ENCODE peak calls at places on chromosomes 11 and 22, in four cellular contexts. W is body of pancreas, T is GM12865, B is OCI-LY7. Q is an unnamed sample.

GRCh38 chr11:12205330-12205729 is 94.9 kb downstream of the MICAL2 start:
- DNase-seq in B (no peak), T (no peak), W (no peak), Q (no peak)

GRCh38 chr22:32991353-32992115 is 66.6 kb downstream of the SYN3 start:
- DNase-seq in B (no peak), W (no peak), T (no peak), Q (no peak)

GRCh38 chr22:36916034-36916433 is 2.6 kb downstream of the CSF2RB start:
- DNase-seq in T (no peak), B (no peak), W (no peak), Q (no peak)

GRCh38 chr11:111259871-111260270 is 14.3 kb downstream of the POU2AF2 start:
- DNase-seq in W (no peak), T (no peak), B (no peak), Q (no peak)

GRCh38 chr11:86475027-86475426 is 100.3 kb downstream of the CCDC81 start:
- DNase-seq in T (no peak), W (no peak), B (no peak), Q (no peak)

GRCh38 chr11:108733479-108734116 is 68.7 kb downstream of the DDX10 start:
- DNase-seq in B (no peak), W (no peak), T (peak; percentile 91), Q (peak; percentile 78)

GRCh38 chr22:22851969-22852368 is 35.6 kb upstream of the IGLL5 start:
- DNase-seq in B (no peak), W (no peak), T (no peak), Q (no peak)

GRCh38 chr11:121291319-121291718 is 1.3 kb upstream of the SC5D start:
- DNase-seq in B (no peak), T (no peak), W (no peak), Q (no peak)

GRCh38 chr22:29393019-29393608 is 4.7 kb upstream of the AP1B1 start:
- DNase-seq in W (no peak), T (no peak), B (peak; percentile 37), Q (no peak)

GRCh38 chr22:41501209-41501608 is 32.3 kb downstream of the ACO2 start:
- DNase-seq in T (peak; percentile 63), B (peak; percentile 51), W (no peak), Q (no peak)

GRCh38 chr11:134557571-134558257 is 145.7 kb upstream of the B3GAT1 start:
- DNase-seq in B (no peak), W (no peak), T (no peak), Q (no peak)

GRCh38 chr11:57798905-57799559 is 37.4 kb downstream of the CTNND1 start:
- DNase-seq in W (peak; percentile 77), T (no peak), B (no peak), Q (no peak)

GRCh38 chr22:42697542-42698013 is 23.1 kb downstream of the A4GALT start:
- DNase-seq in W (peak; percentile 75), T (no peak), B (no peak), Q (no peak)

GRCh38 chr11:128095459-128096096 is 491.8 kb downstream of the ETS1 start:
- DNase-seq in T (no peak), W (no peak), B (peak; percentile 3), Q (no peak)

GRCh38 chr11:129853508-129854228 is 38.0 kb downstream of the TMEM45B start:
- DNase-seq in T (peak; percentile 23), W (peak; percentile 85), B (peak; percentile 52), Q (no peak)

GRCh38 chr11:67503119-67504022 is 1.8 kb downstream of the PITPNM1 start:
- DNase-seq in W (no peak), T (no peak), B (no peak), Q (no peak)

GRCh38 chr11:91394718-91395414 is 829.8 kb upstream of the FAT3 start:
- DNase-seq in B (no peak), W (peak; percentile 28), T (no peak), Q (no peak)

GRCh38 chr11:57248780-57249383 is 11.8 kb upstream of the APLNR start:
- DNase-seq in W (peak; percentile 32), B (peak; percentile 49), T (peak; percentile 44), Q (no peak)

GRCh38 chr11:46674463-46675287 is 25.7 kb downstream of the ARHGAP1 start:
- DNase-seq in B (peak; percentile 50), T (no peak), W (no peak), Q (no peak)

GRCh38 chr11:119323532-119324033 is 6.7 kb upstream of the MCAM start:
- DNase-seq in W (peak; percentile 83), B (peak; percentile 70), T (peak; percentile 79), Q (no peak)

GRCh38 chr22:33969052-33969451 is 48.8 kb upstream of the LARGE1 start:
- DNase-seq in W (no peak), T (no peak), B (no peak), Q (no peak)

GRCh38 chr11:99015634-99016454 is 4.9 kb upstream of the CNTN5 start:
- DNase-seq in T (peak; percentile 55), B (peak; percentile 58), W (no peak), Q (peak; percentile 10)

GRCh38 chr11:58286249-58286648 is 18.2 kb upstream of the OR10W1 start:
- DNase-seq in B (peak; percentile 39), T (peak; percentile 42), W (no peak), Q (no peak)

GRCh38 chr11:441418-442274 is at the start of gene ANO9:
- DNase-seq in B (peak; percentile 71), T (peak; percentile 80), W (peak; percentile 83), Q (no peak)

GRCh38 chr11:77233011-77233410 is 68.5 kb downstream of the GDPD4 start:
- DNase-seq in B (no peak), W (no peak), T (no peak), Q (no peak)

GRCh38 chr22:22348127-22348814 is 103.7 kb downstream of the VPREB1 start:
- DNase-seq in W (no peak), T (peak; percentile 61), B (peak; percentile 75), Q (no peak)

GRCh38 chr11:78660451-78660850 is 85.8 kb upstream of the NARS2 start:
- DNase-seq in T (no peak), W (no peak), B (no peak), Q (no peak)

GRCh38 chr11:110123003-110123402 is 29.8 kb downstream of the ZC3H12C start:
- DNase-seq in B (no peak), W (no peak), T (peak; percentile 10), Q (no peak)

GRCh38 chr22:41201146-41201545 is 4.0 kb upstream of the L3MBTL2 start:
- DNase-seq in T (no peak), B (no peak), W (no peak), Q (no peak)

GRCh38 chr11:119846374-119846773 is 117.4 kb upstream of the NECTIN1 start:
- DNase-seq in B (no peak), T (no peak), W (no peak), Q (no peak)

GRCh38 chr11:10414659-10415058 is 40.4 kb upstream of the AMPD3 start:
- DNase-seq in W (peak; percentile 30), T (peak; percentile 23), B (no peak), Q (no peak)

GRCh38 chr22:42433754-42434153 is 1.6 kb upstream of the NFAM1 start:
- DNase-seq in W (no peak), B (no peak), T (no peak), Q (no peak)

GRCh38 chr11:126585388-126586302 is 230.2 kb downstream of the ST3GAL4 start:
- DNase-seq in W (peak; percentile 76), T (no peak), B (no peak), Q (no peak)

GRCh38 chr22:40176921-40177737 is 596 bp upstream of the TNRC6B start:
- DNase-seq in T (peak; percentile 83), B (peak; percentile 68), W (peak; percentile 66), Q (peak; percentile 48)

GRCh38 chr22:43848366-43849171 is 13.7 kb downstream of the SULT4A1 start:
- DNase-seq in W (peak; percentile 55), T (peak; percentile 19), B (no peak), Q (no peak)

GRCh38 chr11:6474423-6474792 is 667 bp upstream of the TRIM3 start:
- DNase-seq in W (no peak), T (no peak), B (no peak), Q (no peak)
- H3K4me3 ChIP-seq in W (no peak overlapping the region), T (peak overlapping the region; percentile 51), B (peak overlapping the region; percentile 73), Q (no peak overlapping the region)

GRCh38 chr11:19800162-19800561 is 87.5 kb downstream of the NAV2 start:
- DNase-seq in W (peak; percentile 41), T (no peak), B (no peak), Q (no peak)
- TF ChIP-seq CTCF in W (peak; percentile 5), T (peak; percentile 7), B (peak; percentile 12), Q (peak; percentile 25)

GRCh38 chr22:49541451-49542230 is 286.0 kb downstream of the BRD1 start:
- DNase-seq in T (no peak), W (peak; percentile 2), B (no peak), Q (no peak)
- H3K4me3 ChIP-seq in T (no peak overlapping the region), W (no peak overlapping the region), B (no peak overlapping the region), Q (no peak overlapping the region)

DNA sequence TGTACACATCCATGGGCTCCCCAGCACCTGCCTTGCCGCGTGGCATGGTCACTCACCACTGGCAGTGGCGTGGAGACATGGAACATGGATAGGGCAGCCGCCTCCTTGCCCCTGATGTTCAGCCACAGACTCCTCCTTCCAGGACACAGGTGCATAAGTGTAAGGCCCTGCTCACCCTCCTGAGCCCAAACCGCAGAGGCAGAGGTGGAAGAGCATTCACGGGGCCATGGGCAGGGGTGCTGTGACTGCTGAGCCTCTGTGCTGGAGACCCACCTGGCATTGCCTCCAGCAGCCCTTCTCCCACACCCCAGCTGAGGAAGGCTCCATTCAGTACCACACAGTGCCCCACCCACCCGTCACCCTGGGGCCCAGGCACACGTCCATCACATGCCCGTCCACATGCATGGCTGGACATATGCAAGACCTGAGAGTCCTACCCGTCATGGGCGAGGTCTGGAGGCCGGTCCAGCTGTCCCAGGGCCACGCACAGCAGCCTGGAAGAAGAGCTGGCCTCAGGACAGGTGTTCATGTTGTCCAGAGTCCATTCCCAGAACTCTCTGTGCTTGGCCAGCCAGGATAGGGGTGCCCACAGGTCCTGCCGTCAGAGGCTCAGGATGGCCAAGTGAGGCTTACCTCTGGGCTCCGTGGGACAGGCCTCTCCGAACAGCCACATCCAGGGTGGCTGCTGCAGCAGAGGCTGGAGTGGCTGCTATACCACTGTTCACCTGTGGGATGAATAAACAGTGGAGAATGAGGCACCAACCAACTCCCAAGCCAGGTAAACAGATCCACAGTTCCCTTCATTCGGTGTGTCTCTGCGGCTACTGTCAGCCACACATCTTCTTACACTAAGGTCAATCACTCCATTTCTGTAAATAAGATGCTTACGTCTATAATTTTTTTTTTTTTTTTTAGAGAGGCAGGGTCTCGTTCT is 1.7 kb upstream of the TUBGCP6 start:
- DNase-seq in W (no peak), B (no peak), T (no peak), Q (no peak)
- TF ChIP-seq CTCF in W (no peak), B (peak; percentile 37), T (no peak), Q (peak; percentile 40)

GRCh38 chr22:46153930-46154329 is 3.6 kb downstream of the PPARA start:
- DNase-seq in T (no peak), W (peak; percentile 7), B (no peak), Q (no peak)

GRCh38 chr22:46150615-46151423 is 493 bp downstream of the PPARA start:
- DNase-seq in B (peak; percentile 13), T (peak; percentile 73), W (peak; percentile 53), Q (no peak)

GRCh38 chr22:46159777-46160176 is 9.5 kb downstream of the PPARA start:
- DNase-seq in B (no peak), T (no peak), W (no peak), Q (no peak)

GRCh38 chr22:46159212-46159611 is 8.9 kb downstream of the PPARA start:
- DNase-seq in T (no peak), W (no peak), B (no peak), Q (no peak)

DNA sequence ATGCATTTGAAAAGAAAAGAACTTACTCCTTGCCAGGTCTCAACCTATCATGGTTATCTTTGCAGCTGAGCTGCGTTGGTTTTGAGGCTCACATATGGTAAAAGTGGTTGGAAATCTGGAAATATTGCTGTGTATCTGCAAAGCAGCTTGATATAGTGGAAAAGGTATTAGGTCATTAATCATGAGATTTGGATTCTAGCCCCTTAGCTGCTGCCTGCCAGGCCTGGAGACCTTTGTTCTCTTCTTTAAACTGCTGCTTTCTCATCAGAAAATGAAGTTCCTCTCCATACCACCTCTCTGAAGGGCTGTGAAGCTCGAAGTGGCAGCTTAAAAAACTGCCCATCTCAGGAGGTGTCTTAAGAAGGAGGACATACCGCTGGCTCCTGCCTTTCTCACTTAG is 5.7 kb downstream of the PPARA start:
- DNase-seq in W (peak; percentile 31), B (no peak), T (no peak), Q (no peak)
- H3K4me3 ChIP-seq in W (no peak overlapping the region), B (no peak overlapping the region), T (no peak overlapping the region), Q (no peak overlapping the region)

Q was measured in GM12864.